ENCODE peak calls at places on chromosomes 6 and 20, in five cellular contexts. One of them, this sample, is unnamed.

GRCh38 chr6:33441457-33441856 is 12.9 kb upstream of the ZBTB9 start:
- DNase-seq in endothelial cell of umbilical vein: no peak
- DNase-seq in H1: no peak
- DNase-seq in GM23338: no peak
- DNase-seq in K562: no peak
- DNase-seq in this sample: no peak

GRCh38 chr20:62314339-62314638 is 11.5 kb downstream of the ADRM1 start:
- DNase-seq in endothelial cell of umbilical vein: no peak
- DNase-seq in H1: no peak
- DNase-seq in GM23338: no peak
- DNase-seq in K562: no peak
- DNase-seq in this sample: no peak

GRCh38 chr20:750801-751200 is 17.5 kb downstream of the SLC52A3 start:
- DNase-seq in endothelial cell of umbilical vein: no peak
- DNase-seq in H1: no peak
- DNase-seq in GM23338: no peak
- DNase-seq in K562: peak
- DNase-seq in this sample: no peak

GRCh38 chr20:58651823-58652605 is 931 bp downstream of the STX16 start:
- DNase-seq in endothelial cell of umbilical vein: peak
- DNase-seq in H1: peak
- DNase-seq in GM23338: peak
- DNase-seq in K562: peak
- DNase-seq in this sample: no peak

GRCh38 chr6:108798672-108799355 is 49.4 kb upstream of the ARMC2 start:
- DNase-seq in endothelial cell of umbilical vein: peak
- DNase-seq in H1: no peak
- DNase-seq in GM23338: peak
- DNase-seq in K562: no peak
- DNase-seq in this sample: no peak

GRCh38 chr6:28839443-28840120 is 84.2 kb downstream of the TRIM27 start:
- DNase-seq in endothelial cell of umbilical vein: no peak
- DNase-seq in H1: no peak
- DNase-seq in GM23338: no peak
- DNase-seq in K562: no peak
- DNase-seq in this sample: no peak

GRCh38 chr20:62969179-62969760 is 16.8 kb downstream of the SLC17A9 start:
- DNase-seq in endothelial cell of umbilical vein: no peak
- DNase-seq in H1: no peak
- DNase-seq in GM23338: no peak
- DNase-seq in K562: no peak
- DNase-seq in this sample: no peak

GRCh38 chr20:62822788-62823651 is 6.2 kb downstream of the COL9A3 start:
- DNase-seq in endothelial cell of umbilical vein: no peak
- DNase-seq in H1: peak
- DNase-seq in GM23338: peak
- DNase-seq in K562: peak
- DNase-seq in this sample: peak

GRCh38 chr20:3890410-3890751 is 1.2 kb downstream of the PANK2 start:
- DNase-seq in endothelial cell of umbilical vein: no peak
- DNase-seq in H1: no peak
- DNase-seq in GM23338: peak
- DNase-seq in K562: no peak
- DNase-seq in this sample: no peak

GRCh38 chr6:108914235-108915022 is 66.2 kb downstream of the ARMC2 start:
- DNase-seq in endothelial cell of umbilical vein: no peak
- DNase-seq in H1: peak
- DNase-seq in GM23338: peak
- DNase-seq in K562: peak
- DNase-seq in this sample: peak

GRCh38 chr6:8230357-8230756 is 128.0 kb upstream of the EEF1E1 start:
- DNase-seq in endothelial cell of umbilical vein: no peak
- DNase-seq in H1: no peak
- DNase-seq in GM23338: no peak
- DNase-seq in K562: no peak
- DNase-seq in this sample: no peak

GRCh38 chr6:11277275-11278206 is 45.1 kb upstream of the NEDD9 start:
- DNase-seq in endothelial cell of umbilical vein: peak
- DNase-seq in H1: no peak
- DNase-seq in GM23338: peak
- DNase-seq in K562: no peak
- DNase-seq in this sample: no peak

GRCh38 chr6:168469198-168469943 is 28.4 kb downstream of the SMOC2 start:
- DNase-seq in endothelial cell of umbilical vein: no peak
- DNase-seq in H1: no peak
- DNase-seq in GM23338: no peak
- DNase-seq in K562: no peak
- DNase-seq in this sample: no peak

GRCh38 chr6:135002229-135002844 is 52.3 kb downstream of the HBS1L start:
- DNase-seq in endothelial cell of umbilical vein: peak
- DNase-seq in H1: no peak
- DNase-seq in GM23338: peak
- DNase-seq in K562: peak
- DNase-seq in this sample: peak

GRCh38 chr6:138500045-138500665 is 861 bp upstream of the NHSL1 start:
- DNase-seq in endothelial cell of umbilical vein: no peak
- DNase-seq in H1: no peak
- DNase-seq in GM23338: no peak
- DNase-seq in K562: no peak
- DNase-seq in this sample: no peak

GRCh38 chr6:88891135-88891845 is 72.1 kb downstream of the RNGTT start:
- DNase-seq in endothelial cell of umbilical vein: no peak
- DNase-seq in H1: no peak
- DNase-seq in GM23338: no peak
- DNase-seq in K562: peak
- DNase-seq in this sample: no peak

GRCh38 chr6:24064106-24064505 is 61.9 kb upstream of the NRSN1 start:
- DNase-seq in endothelial cell of umbilical vein: no peak
- DNase-seq in H1: no peak
- DNase-seq in GM23338: peak
- DNase-seq in K562: no peak
- DNase-seq in this sample: peak

GRCh38 chr6:7587631-7588100 is 2.3 kb upstream of the SNRNP48 start:
- DNase-seq in endothelial cell of umbilical vein: peak
- DNase-seq in H1: no peak
- DNase-seq in GM23338: no peak
- DNase-seq in K562: no peak
- DNase-seq in this sample: no peak

GRCh38 chr20:37417857-37418501 is 72.0 kb downstream of the SRC start:
- DNase-seq in endothelial cell of umbilical vein: no peak
- DNase-seq in H1: no peak
- DNase-seq in GM23338: no peak
- DNase-seq in K562: no peak
- DNase-seq in this sample: no peak

GRCh38 chr6:11585426-11586016 is 48.0 kb downstream of the TMEM170B start:
- DNase-seq in endothelial cell of umbilical vein: peak
- DNase-seq in H1: no peak
- DNase-seq in GM23338: peak
- DNase-seq in K562: peak
- DNase-seq in this sample: peak

GRCh38 chr6:34053721-34054120 is 92.2 kb downstream of the GRM4 start:
- DNase-seq in endothelial cell of umbilical vein: no peak
- DNase-seq in H1: no peak
- DNase-seq in GM23338: peak
- DNase-seq in K562: no peak
- DNase-seq in this sample: no peak

GRCh38 chr6:67812125-67812524 is 823.0 kb upstream of the ADGRB3 start:
- DNase-seq in endothelial cell of umbilical vein: no peak
- DNase-seq in H1: no peak
- DNase-seq in GM23338: no peak
- DNase-seq in K562: no peak
- DNase-seq in this sample: no peak

GRCh38 chr6:119536666-119537065 is 187.1 kb upstream of the MAN1A1 start:
- DNase-seq in endothelial cell of umbilical vein: no peak
- DNase-seq in H1: no peak
- DNase-seq in GM23338: no peak
- DNase-seq in K562: no peak
- DNase-seq in this sample: no peak

GRCh38 chr6:119539066-119539746 is 189.6 kb upstream of the MAN1A1 start:
- DNase-seq in endothelial cell of umbilical vein: no peak
- DNase-seq in H1: no peak
- DNase-seq in GM23338: no peak
- DNase-seq in K562: no peak
- DNase-seq in this sample: no peak

GRCh38 chr6:119533603-119534279 is 184.2 kb upstream of the MAN1A1 start:
- DNase-seq in endothelial cell of umbilical vein: no peak
- DNase-seq in H1: no peak
- DNase-seq in GM23338: no peak
- DNase-seq in K562: no peak
- DNase-seq in this sample: peak

GRCh38 chr6:119540417-119540816 is 190.9 kb upstream of the MAN1A1 start:
- DNase-seq in endothelial cell of umbilical vein: no peak
- DNase-seq in H1: no peak
- DNase-seq in GM23338: no peak
- DNase-seq in K562: no peak
- DNase-seq in this sample: no peak

GRCh38 chr6:119535332-119535731 is 185.8 kb upstream of the MAN1A1 start:
- DNase-seq in endothelial cell of umbilical vein: no peak
- DNase-seq in H1: no peak
- DNase-seq in GM23338: no peak
- DNase-seq in K562: peak
- DNase-seq in this sample: no peak
- TF ChIP-seq POLR2AphosphoS5 in endothelial cell of umbilical vein: no peak
- TF ChIP-seq POLR2AphosphoS5 in H1: no peak
- TF ChIP-seq POLR2AphosphoS5 in GM23338: no peak
- TF ChIP-seq POLR2AphosphoS5 in K562: no peak
- TF ChIP-seq POLR2AphosphoS5 in this sample: no peak

DNA sequence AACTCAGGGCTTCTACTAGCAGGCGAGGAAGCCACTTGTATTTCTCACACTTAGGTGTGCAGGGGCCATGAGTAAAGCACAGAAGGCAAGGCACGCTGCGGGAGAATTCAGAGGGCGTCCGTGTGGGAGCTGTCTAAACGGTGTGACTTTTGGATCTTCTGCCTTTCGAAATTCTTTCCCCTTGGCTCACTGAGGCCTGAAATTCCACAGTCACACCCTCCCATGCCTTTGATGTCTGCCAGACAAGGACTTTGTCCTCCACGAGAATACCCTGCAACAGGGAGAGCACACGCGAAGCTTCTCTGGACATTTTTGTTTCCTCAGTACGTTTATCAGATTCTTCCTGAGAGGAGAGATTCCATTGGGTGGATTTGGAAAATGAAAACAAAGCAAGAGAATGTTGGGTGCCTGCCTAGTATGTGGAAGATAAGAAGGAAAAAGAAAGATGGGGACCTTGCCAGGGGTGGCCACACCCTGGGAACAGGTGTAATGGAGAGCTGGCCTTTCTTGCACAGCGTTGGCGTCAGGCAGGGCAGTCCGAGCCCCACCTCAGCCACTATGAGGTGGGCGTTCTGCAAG is 235.7 kb downstream of the MYLK4 start:
- DNase-seq in endothelial cell of umbilical vein: no peak
- DNase-seq in H1: no peak
- DNase-seq in GM23338: no peak
- DNase-seq in K562: no peak
- DNase-seq in this sample: no peak
- H3K4me2 ChIP-seq in endothelial cell of umbilical vein: no peak
- H3K4me2 ChIP-seq in H1: no peak
- H3K4me2 ChIP-seq in GM23338: no peak
- H3K4me2 ChIP-seq in K562: no peak
- H3K4me2 ChIP-seq in this sample: no peak

DNA sequence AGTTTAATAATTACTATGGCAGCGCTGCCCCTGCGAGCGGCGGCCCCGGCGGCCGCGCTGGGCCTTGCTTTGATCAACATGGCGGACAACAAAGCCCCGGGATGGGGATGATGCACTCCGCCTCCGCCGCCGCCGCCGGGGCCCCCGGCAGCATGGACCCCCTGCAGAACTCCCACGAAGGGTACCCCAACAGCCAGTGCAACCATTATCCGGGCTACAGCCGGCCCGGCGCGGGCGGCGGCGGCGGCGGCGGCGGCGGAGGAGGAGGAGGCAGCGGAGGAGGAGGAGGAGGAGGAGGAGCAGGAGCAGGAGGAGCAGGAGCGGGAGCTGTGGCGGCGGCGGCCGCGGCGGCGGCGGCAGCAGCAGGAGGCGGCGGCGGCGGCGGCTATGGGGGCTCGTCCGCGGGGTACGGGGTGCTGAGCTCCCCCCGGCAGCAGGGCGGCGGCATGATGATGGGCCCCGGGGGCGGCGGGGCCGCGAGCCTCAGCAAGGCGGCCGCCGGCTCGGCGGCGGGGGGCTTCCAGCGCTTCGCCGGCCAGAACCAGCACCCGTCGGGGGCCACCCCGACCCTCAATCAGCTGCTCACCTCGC is 1.5 kb downstream of the ARID1B start:
- DNase-seq in endothelial cell of umbilical vein: peak
- DNase-seq in H1: peak
- DNase-seq in GM23338: peak
- DNase-seq in K562: peak
- DNase-seq in this sample: no peak
- TF ChIP-seq POLR2AphosphoS5 in endothelial cell of umbilical vein: no peak
- TF ChIP-seq POLR2AphosphoS5 in H1: no peak
- TF ChIP-seq POLR2AphosphoS5 in GM23338: peak
- TF ChIP-seq POLR2AphosphoS5 in K562: peak
- TF ChIP-seq POLR2AphosphoS5 in this sample: no peak

GRCh38 chr20:4972506-4973251 is 28.6 kb downstream of the SLC23A2 start:
- DNase-seq in endothelial cell of umbilical vein: peak
- DNase-seq in H1: no peak
- DNase-seq in GM23338: no peak
- DNase-seq in K562: no peak
- DNase-seq in this sample: no peak

GRCh38 chr20:4966826-4967751 is 34.2 kb downstream of the SLC23A2 start:
- DNase-seq in endothelial cell of umbilical vein: peak
- DNase-seq in H1: no peak
- DNase-seq in GM23338: no peak
- DNase-seq in K562: no peak
- DNase-seq in this sample: no peak

GRCh38 chr20:4962257-4962855 is 39.0 kb downstream of the SLC23A2 start:
- DNase-seq in endothelial cell of umbilical vein: no peak
- DNase-seq in H1: no peak
- DNase-seq in GM23338: no peak
- DNase-seq in K562: no peak
- DNase-seq in this sample: no peak

GRCh38 chr20:4971064-4971463 is 30.2 kb downstream of the SLC23A2 start:
- DNase-seq in endothelial cell of umbilical vein: no peak
- DNase-seq in H1: no peak
- DNase-seq in GM23338: no peak
- DNase-seq in K562: no peak
- DNase-seq in this sample: no peak

DNA sequence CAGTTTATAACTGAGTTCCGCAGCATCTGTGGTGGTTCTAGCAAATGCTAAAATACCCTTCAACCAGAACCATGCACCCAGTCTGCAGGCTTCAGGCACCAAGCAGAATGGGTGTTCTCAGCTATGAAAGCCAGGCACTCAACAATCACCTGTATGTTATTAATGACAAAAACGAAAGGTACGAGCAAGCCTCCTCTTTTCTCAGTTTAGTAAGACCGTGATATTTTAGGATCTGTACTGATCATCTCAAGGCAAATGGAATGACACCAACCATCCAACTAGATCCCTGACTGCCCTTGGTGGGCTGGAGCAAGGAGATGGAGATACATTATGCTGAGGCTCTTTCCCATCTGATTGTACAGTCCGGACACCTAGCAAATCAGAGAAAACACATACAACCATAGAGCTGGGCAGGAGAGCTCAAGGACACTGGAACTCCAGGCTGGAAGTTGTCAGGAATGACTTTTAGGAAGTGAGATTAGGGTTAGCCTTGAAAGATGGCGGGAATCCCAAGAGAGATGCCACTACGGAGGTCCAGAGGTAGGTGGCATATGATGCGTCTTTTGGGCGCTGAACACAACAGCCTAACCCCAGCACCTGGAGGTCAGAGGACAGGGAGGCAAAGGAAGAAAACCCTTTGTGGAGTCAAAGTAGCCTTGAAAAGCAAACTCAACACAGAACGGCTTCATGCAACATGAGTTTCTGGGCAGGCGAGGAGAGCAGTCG is 33.4 kb downstream of the SLC23A2 start:
- DNase-seq in endothelial cell of umbilical vein: no peak
- DNase-seq in H1: no peak
- DNase-seq in GM23338: no peak
- DNase-seq in K562: no peak
- DNase-seq in this sample: no peak
- H3K4me2 ChIP-seq in endothelial cell of umbilical vein: no peak
- H3K4me2 ChIP-seq in H1: no peak
- H3K4me2 ChIP-seq in GM23338: no peak
- H3K4me2 ChIP-seq in K562: no peak
- H3K4me2 ChIP-seq in this sample: no peak